ENCODE peak calls at places on chromosomes 16 and 17, in nine cellular contexts. M is activated CD8-positive, alpha-beta memory T cell treated with anti-CD3 and anti-CD28 coated beads for 48 hours; W is HFFc6; B is right cardiac atrium; S is effector CD8-positive, alpha-beta T cell; Q is ecto neural progenitor cell; X is Daoy; N is stimulated activated naive B cell treated with anti-CD40 and anti-IgM and Interleukin-4, amounts not matched to agents 10 μg/mL and 1 μg/mL and 100 μg/mL, for 72 hours; T is type B pancreatic cell. F is an unnamed sample.

GRCh38 chr16:535446-536405 is 8.2 kb downstream of the CAPN15 start:
- DNase-seq in M (no peak), T (no peak), S (no peak), Q (no peak), W (peak), X (peak), N (no peak), B (no peak), F (no peak)

GRCh38 chr17:59356543-59357218 is 25.2 kb downstream of the YPEL2 start:
- DNase-seq in N (no peak), M (no peak), W (no peak), Q (no peak), B (no peak), T (no peak), X (no peak), S (no peak), F (no peak)

GRCh38 chr17:45894022-45894784 is at the start of gene MAPT:
- DNase-seq in N (peak), S (peak), W (peak), T (peak), B (peak), X (peak), M (peak), Q (peak), F (peak)

GRCh38 chr16:15732416-15732815 is 82.4 kb downstream of the NDE1 start:
- DNase-seq in Q (no peak), N (no peak), B (no peak), S (no peak), T (no peak), X (no peak), W (no peak), M (no peak), F (no peak)

GRCh38 chr17:79789943-79790804 is 6.7 kb downstream of the CBX8 start:
- DNase-seq in B (peak), S (no peak), T (peak), M (no peak), N (no peak), W (no peak), X (peak), Q (peak), F (no peak)

GRCh38 chr17:57993471-57994365 is 5.7 kb upstream of the VEZF1 start:
- DNase-seq in S (no peak), W (no peak), X (no peak), B (no peak), M (no peak), Q (no peak), N (no peak), T (no peak), F (peak)

GRCh38 chr17:17934796-17935195 is 37.4 kb downstream of the TOM1L2 start:
- DNase-seq in S (no peak), Q (no peak), N (no peak), W (no peak), T (no peak), X (no peak), B (no peak), M (no peak), F (no peak)

GRCh38 chr17:61498595-61498994 is 46.4 kb downstream of the TBX4 start:
- DNase-seq in X (no peak), M (no peak), W (no peak), T (no peak), S (no peak), B (no peak), Q (no peak), N (no peak), F (no peak)

GRCh38 chr17:69060835-69061234 is at the start of gene ABCA9:
- DNase-seq in M (no peak), T (no peak), Q (no peak), W (no peak), B (no peak), S (no peak), N (no peak), X (no peak), F (no peak)

GRCh38 chr17:80845863-80846671 is 145.6 kb upstream of the CHMP6 start:
- DNase-seq in X (no peak), S (no peak), N (no peak), B (peak), M (no peak), T (no peak), W (no peak), Q (no peak), F (no peak)

GRCh38 chr17:51087072-51087757 is 33.5 kb downstream of the SPAG9 start:
- DNase-seq in B (no peak), X (no peak), W (no peak), T (no peak), N (no peak), M (no peak), Q (no peak), S (no peak), F (no peak)

GRCh38 chr16:2159052-2159838 is 3.7 kb downstream of the TRAF7 start:
- DNase-seq in W (no peak), M (no peak), T (no peak), X (peak), N (no peak), Q (no peak), B (peak), S (no peak), F (no peak)

GRCh38 chr17:40341808-40342574 is 22.5 kb downstream of the GJD3 start:
- DNase-seq in T (peak), W (peak), Q (peak), M (no peak), S (peak), N (no peak), X (peak), B (peak), F (no peak)

GRCh38 chr17:47708864-47709541 is 15.0 kb downstream of the TBKBP1 start:
- DNase-seq in M (no peak), B (peak), W (no peak), S (no peak), T (no peak), X (peak), N (no peak), Q (no peak), F (no peak)

GRCh38 chr17:2093349-2093748 is 38.4 kb downstream of the HIC1 start:
- DNase-seq in N (no peak), B (no peak), W (no peak), T (no peak), M (no peak), Q (no peak), S (no peak), X (no peak), F (no peak)

GRCh38 chr17:45123930-45124796 is 8.2 kb downstream of the PLCD3 start:
- DNase-seq in Q (no peak), S (no peak), M (no peak), W (peak), X (peak), T (no peak), B (peak), N (no peak), F (no peak)

GRCh38 chr17:951388-952132 is 28.0 kb downstream of the NXN start:
- DNase-seq in W (peak), Q (peak), M (no peak), T (peak), B (peak), N (no peak), X (peak), S (no peak), F (no peak)

GRCh38 chr17:63984651-63985386 is 12.1 kb upstream of the SCN4A start:
- DNase-seq in S (peak), B (peak), M (no peak), N (peak), Q (no peak), W (peak), T (no peak), X (peak), F (no peak)

GRCh38 chr17:80283116-80283852 is 22.6 kb downstream of the RNF213 start:
- DNase-seq in M (no peak), T (no peak), W (no peak), B (no peak), N (no peak), X (no peak), Q (no peak), S (no peak), F (no peak)

GRCh38 chr16:88437367-88437964 is 15.6 kb upstream of the ZFPM1 start:
- DNase-seq in T (peak), M (no peak), B (peak), S (peak), N (peak), Q (peak), X (peak), W (no peak), F (no peak)

GRCh38 chr16:53417011-53417410 is 17.3 kb upstream of the RBL2 start:
- DNase-seq in S (no peak), T (no peak), N (no peak), Q (no peak), W (no peak), M (no peak), X (no peak), B (no peak), F (no peak)

GRCh38 chr16:88446736-88447135 is 6.3 kb upstream of the ZFPM1 start:
- DNase-seq in B (no peak), W (no peak), S (no peak), N (no peak), X (no peak), M (no peak), Q (no peak), T (no peak), F (no peak)

GRCh38 chr16:56370836-56371235 is 54.5 kb downstream of the AMFR start:
- DNase-seq in Q (no peak), N (no peak), T (peak), M (no peak), B (no peak), S (no peak), W (peak), X (no peak), F (no peak)

GRCh38 chr16:67249178-67249759 is 490 bp downstream of the SLC9A5 start:
- DNase-seq in W (no peak), T (no peak), Q (no peak), X (no peak), S (no peak), M (no peak), B (peak), N (no peak), F (no peak)

GRCh38 chr16:77457046-77457445 is 22.2 kb upstream of the ADAMTS18 start:
- DNase-seq in S (no peak), X (peak), W (no peak), Q (no peak), T (no peak), N (no peak), B (no peak), M (no peak), F (no peak)

GRCh38 chr17:67280279-67280678 is 35.3 kb upstream of the HELZ start:
- DNase-seq in W (no peak), M (no peak), Q (no peak), X (no peak), T (no peak), B (no peak), N (no peak), S (no peak), F (no peak)

GRCh38 chr17:2770129-2770528 is 20.7 kb upstream of the CCDC92B start:
- DNase-seq in W (no peak), X (no peak), Q (peak), N (no peak), M (no peak), T (no peak), B (no peak), S (no peak), F (no peak)

GRCh38 chr17:15776871-15777270 is 44.8 kb downstream of the TBC1D26 start:
- DNase-seq in Q (no peak), B (no peak), W (no peak), X (no peak), N (no peak), M (no peak), T (no peak), S (no peak), F (no peak)

GRCh38 chr16:25707982-25708583 is 16.3 kb downstream of the HS3ST4 start:
- DNase-seq in X (no peak), M (no peak), T (no peak), W (no peak), S (no peak), Q (no peak), N (no peak), B (no peak), F (no peak)

GRCh38 chr17:81929253-81930141 is 2.0 kb upstream of the MAFG start:
- DNase-seq in X (no peak), Q (no peak), M (no peak), B (peak), T (no peak), N (no peak), S (no peak), W (no peak), F (no peak)

GRCh38 chr16:67236551-67237395 is 9.8 kb downstream of the TMEM208 start:
- DNase-seq in W (peak), B (peak), T (peak), N (peak), Q (peak), X (peak), M (peak), S (peak), F (no peak)

GRCh38 chr17:6596941-6597340 is 40.6 kb upstream of the PITPNM3 start:
- DNase-seq in T (no peak), Q (no peak), M (no peak), X (no peak), N (no peak), B (no peak), S (no peak), W (no peak), F (no peak)